ENCODE peak calls at places on chromosomes 12 and 14, in seven cellular contexts. R is GM20000; Y is AG10803; B is stimulated activated CD8-positive, alpha-beta memory T cell treated with anti-CD3 and anti-CD28 coated beads, Interleukin-7, amount 100 ng/mL, for 1 hour; S is NCI-H82; I is GM12864; Z is lower leg skin. H is an unnamed sample.

GRCh38 chr12:48991247-48992050 is 7.7 kb downstream of the DDN start:
- DNase-seq in Y (no peak), R (peak), Z (no peak), I (no peak), B (no peak), S (peak), H (no peak)

GRCh38 chr12:10190558-10191388 is 11.9 kb downstream of the TMEM52B start:
- DNase-seq in I (no peak), B (peak), Z (peak), Y (peak), S (peak), R (peak), H (peak)

GRCh38 chr12:106753526-106753925 is 21.0 kb upstream of the RIC8B start:
- DNase-seq in R (peak), S (no peak), Y (no peak), B (peak), I (peak), Z (no peak), H (no peak)

GRCh38 chr12:11902525-11902875 is 168.2 kb upstream of the BCL2L14 start:
- DNase-seq in I (no peak), R (no peak), B (no peak), Y (no peak), Z (no peak), S (no peak), H (no peak)

GRCh38 chr14:90760591-90761316 is 55.5 kb downstream of the TTC7B start:
- DNase-seq in I (no peak), B (no peak), R (peak), Y (peak), S (peak), Z (no peak), H (peak)

GRCh38 chr12:30928356-30929264 is 2.1 kb downstream of the TSPAN11 start:
- DNase-seq in R (no peak), Z (no peak), S (no peak), Y (no peak), B (no peak), I (no peak), H (no peak)

GRCh38 chr12:47271800-47272230 is 192.1 kb upstream of the AMIGO2 start:
- DNase-seq in S (peak), Z (no peak), Y (no peak), I (no peak), R (no peak), B (no peak), H (peak)

GRCh38 chr14:77007975-77008421 is 20.5 kb downstream of the IRF2BPL start:
- DNase-seq in Y (no peak), I (no peak), R (no peak), Z (no peak), S (peak), B (no peak), H (no peak)

GRCh38 chr14:64566651-64567122 is 16.9 kb downstream of the PPP1R36 start:
- DNase-seq in Z (peak), R (no peak), I (no peak), B (no peak), Y (peak), S (no peak), H (no peak)

GRCh38 chr14:92121207-92121669 is 268 bp downstream of the NDUFB1 start:
- DNase-seq in Y (peak), I (no peak), R (no peak), B (no peak), S (peak), Z (peak), H (peak)

GRCh38 chr12:85985996-85986395 is 111.9 kb downstream of the NTS start:
- DNase-seq in B (no peak), Z (no peak), R (no peak), I (no peak), S (no peak), Y (no peak), H (no peak)

GRCh38 chr12:107359382-107359781 is 266.0 kb upstream of the CRY1 start:
- DNase-seq in Z (no peak), S (no peak), I (no peak), B (no peak), Y (peak), R (no peak), H (peak)

GRCh38 chr14:84028205-84028604 is 1501.7 kb upstream of the FLRT2 start:
- DNase-seq in I (no peak), B (no peak), R (no peak), Y (no peak), Z (no peak), S (no peak), H (no peak)